ENCODE peak calls at places on chromosome 1, in nine cellular contexts. B, W, K, V, G, U, H, Z and S are unnamed samples.
A peak's percentile ranks its signal among the peaks of the same experiment; 100 is the strongest.

GRCh38 chr1:151370211-151370911 is 2.1 kb downstream of the SELENBP1 start:
- DNase-seq in W (peak; percentile 97), V (peak; percentile 69), K (no peak), B (no peak), U (no peak), H (peak; percentile 69), G (no peak), Z (peak; percentile 73), S (no peak)

GRCh38 chr1:113197662-113198330 is 124.8 kb downstream of the LRIG2 start:
- DNase-seq in K (no peak), V (no peak), G (no peak), B (no peak), H (no peak), W (no peak), U (no peak), Z (no peak), S (no peak)

GRCh38 chr1:161227196-161227871 is 1.5 kb downstream of the TOMM40L start:
- DNase-seq in V (peak; percentile 82), Z (peak; percentile 89), G (peak; percentile 93), W (peak; percentile 87), B (peak; percentile 83), U (peak; percentile 55), H (peak; percentile 86), K (peak; percentile 50), S (peak; percentile 73)

GRCh38 chr1:27388337-27389005 is 4.0 kb upstream of the GPR3 start:
- DNase-seq in W (peak; percentile 65), G (peak; percentile 76), K (no peak), U (no peak), V (peak; percentile 68), H (peak; percentile 81), Z (no peak), B (peak; percentile 60), S (no peak)

GRCh38 chr1:116772648-116773045 is 18.4 kb downstream of the CD2 start:
- DNase-seq in Z (no peak), K (no peak), B (no peak), G (no peak), W (no peak), H (no peak), U (peak; percentile 41), V (no peak), S (no peak)

GRCh38 chr1:47784294-47784650 is 212.9 kb downstream of the TRABD2B start:
- DNase-seq in B (no peak), U (no peak), G (no peak), H (no peak), W (no peak), Z (no peak), K (no peak), V (no peak), S (no peak)

GRCh38 chr1:176469450-176469985 is 6.5 kb downstream of the PAPPA2 start:
- DNase-seq in K (peak; percentile 22), U (no peak), W (no peak), H (no peak), Z (no peak), B (no peak), V (no peak), G (no peak), S (no peak)

GRCh38 chr1:2999571-2999970 is 21.7 kb upstream of the ACTRT2 start:
- DNase-seq in H (no peak), U (no peak), W (no peak), K (no peak), B (no peak), V (no peak), Z (peak; percentile 52), G (no peak), S (no peak)

GRCh38 chr1:181018901-181019681 is 3.6 kb downstream of the STX6 start:
- DNase-seq in G (no peak), B (no peak), H (no peak), V (no peak), W (no peak), Z (no peak), U (no peak), K (no peak), S (no peak)

GRCh38 chr1:187053876-187054275 is 225.1 kb downstream of the PLA2G4A start:
- DNase-seq in V (no peak), K (no peak), G (no peak), W (no peak), B (no peak), U (no peak), H (no peak), Z (no peak), S (no peak)

GRCh38 chr1:160163612-160164011 is 12.2 kb downstream of the ATP1A4 start:
- DNase-seq in Z (no peak), W (peak; percentile 51), G (no peak), H (no peak), U (no peak), B (no peak), K (no peak), V (no peak), S (no peak)

GRCh38 chr1:6785721-6786505 is 659 bp downstream of the CAMTA1 start:
- DNase-seq in G (peak; percentile 48), W (peak; percentile 50), Z (peak; percentile 84), V (peak; percentile 50), H (peak; percentile 51), U (peak; percentile 21), B (peak; percentile 44), K (no peak), S (no peak)

GRCh38 chr1:203569490-203570318 is 56.9 kb upstream of the ATP2B4 start:
- DNase-seq in V (no peak), G (no peak), U (no peak), B (no peak), W (no peak), Z (peak; percentile 25), H (no peak), K (no peak), S (no peak)

GRCh38 chr1:42680921-42681683 is 1.1 kb upstream of the YBX1 start:
- DNase-seq in K (no peak), U (no peak), G (peak; percentile 59), V (no peak), W (peak; percentile 56), B (no peak), Z (no peak), H (no peak), S (no peak)

GRCh38 chr1:42681771-42682483 is at the start of gene YBX1:
- DNase-seq in U (peak; percentile 98), G (peak; percentile 99), H (peak; percentile 95), Z (peak; percentile 98), B (peak; percentile 95), W (peak; percentile 98), V (peak; percentile 95), K (peak; percentile 98), S (peak; percentile 98)

GRCh38 chr1:42679364-42679983 is 2.7 kb upstream of the YBX1 start:
- DNase-seq in U (peak; percentile 80), V (no peak), B (no peak), W (no peak), Z (no peak), H (no peak), K (no peak), G (no peak), S (no peak)

GRCh38 chr1:42682739-42683529 is 716 bp downstream of the YBX1 start:
- DNase-seq in K (no peak), B (peak; percentile 20), H (peak; percentile 91), U (peak; percentile 74), Z (peak; percentile 93), W (peak; percentile 84), V (peak; percentile 75), G (peak; percentile 77), S (peak; percentile 57)

GRCh38 chr1:42680045-42680444 is 2.2 kb upstream of the YBX1 start:
- DNase-seq in U (no peak), G (no peak), V (no peak), K (no peak), B (no peak), W (peak; percentile 46), Z (no peak), H (no peak), S (no peak)
- TF ChIP-seq CTCF in U (no peak), G (no peak), V (no peak), K (no peak), B (no peak), W (no peak), Z (no peak), H (no peak), S (no peak)

DNA sequence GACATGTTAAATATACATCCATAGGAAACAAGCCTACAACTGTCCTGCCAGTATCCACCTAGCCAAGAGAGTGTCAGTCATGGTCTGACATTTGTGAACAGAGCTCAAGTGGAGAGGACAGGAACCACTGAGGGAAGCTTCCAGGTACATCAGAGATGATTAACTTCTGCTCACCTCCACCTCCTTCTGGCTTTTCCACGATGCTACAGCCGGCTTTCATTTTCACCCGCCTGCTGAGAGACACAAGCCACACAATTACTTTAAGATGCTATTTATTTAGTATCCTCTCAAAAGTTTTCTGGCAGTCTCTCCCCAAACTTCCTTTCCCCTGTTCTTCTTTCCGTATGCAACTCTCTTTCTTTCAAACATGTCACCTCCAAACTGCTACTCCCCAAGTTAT is 2.1 kb downstream of the ETV3 start:
- DNase-seq in W (no peak), H (no peak), B (peak; percentile 30), G (no peak), U (no peak), Z (no peak), K (no peak), V (no peak), S (no peak)
- H3K4me3 ChIP-seq in W (peak overlapping the region; percentile 96), H (no peak overlapping the region), B (peak overlapping the region; percentile 96), G (peak overlapping the region; percentile 92), U (peak overlapping the region; percentile 96), Z (no peak overlapping the region), K (peak overlapping the region; percentile 97), V (no peak overlapping the region), S (no peak overlapping the region)

DNA sequence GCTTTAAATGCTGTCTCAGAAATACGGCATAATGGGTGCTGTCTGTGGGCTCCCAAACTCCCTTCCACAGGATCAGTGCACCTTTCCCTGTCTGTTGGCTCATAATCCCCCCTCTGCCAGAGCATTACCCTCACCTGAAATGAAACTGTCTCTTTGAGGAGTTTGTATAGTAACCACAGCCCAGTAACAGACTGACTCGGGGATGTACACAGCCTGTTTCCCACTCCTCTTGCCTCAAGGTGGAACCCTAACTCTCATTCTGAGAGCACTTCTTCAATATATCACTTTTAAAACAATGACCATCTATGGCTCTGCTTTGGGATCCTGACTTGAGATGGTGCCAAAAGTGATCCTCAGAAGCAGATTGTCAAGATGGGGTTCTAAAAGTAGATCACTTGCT is 332.5 kb downstream of the AMY1C start:
- DNase-seq in Z (no peak), W (no peak), K (no peak), U (no peak), G (no peak), B (no peak), V (no peak), H (no peak), S (no peak)
- TF ChIP-seq CTCF in Z (no peak), W (no peak), K (no peak), U (no peak), G (no peak), B (no peak), V (no peak), H (no peak), S (no peak)

DNA sequence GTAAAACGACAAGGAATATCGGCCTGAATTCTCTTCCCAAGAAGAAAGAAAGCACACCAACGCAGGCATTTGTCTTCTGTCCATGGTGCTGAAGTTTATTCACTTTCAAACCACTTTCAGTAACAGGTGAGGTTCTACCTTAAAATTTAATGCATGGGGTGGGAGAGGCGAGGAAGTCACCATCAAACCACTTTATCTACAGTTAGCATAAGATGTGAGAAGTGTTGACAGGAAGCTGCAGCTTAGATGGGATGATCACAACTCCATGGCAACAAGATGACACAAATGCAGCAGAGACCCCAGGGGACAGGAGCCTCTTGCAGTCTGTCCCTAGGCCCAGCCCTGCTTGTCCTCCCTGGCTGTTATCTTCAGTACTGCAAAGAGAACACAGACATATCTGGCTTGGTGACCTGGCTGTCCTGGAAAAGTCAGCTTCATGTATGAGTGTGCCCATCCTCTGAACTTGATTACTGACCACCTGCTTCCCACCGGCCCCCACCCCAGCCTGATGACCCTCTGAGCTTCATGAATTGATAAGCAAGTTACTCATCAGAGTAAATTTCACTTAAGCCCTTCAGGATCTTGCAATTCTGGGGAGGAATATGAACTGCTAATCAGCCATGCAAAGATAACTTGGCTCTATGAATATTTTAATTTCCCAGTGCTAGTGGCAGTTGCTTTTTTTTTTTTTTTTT is 1.8 kb downstream of the NPPA start:
- DNase-seq in W (peak; percentile 44), G (peak; percentile 43), Z (peak; percentile 18), B (no peak), U (no peak), V (no peak), K (peak; percentile 22), H (no peak), S (no peak)
- H3K4me3 ChIP-seq in W (no peak overlapping the region), G (no peak overlapping the region), Z (no peak overlapping the region), B (no peak overlapping the region), U (no peak overlapping the region), V (no peak overlapping the region), K (no peak overlapping the region), H (no peak overlapping the region), S (no peak overlapping the region)